ENCODE peak calls at places on chromosome 2, in five cellular contexts. M is HepG2, E is SK-N-SH, J is GM12878, S is K562. P is an unnamed sample.

GRCh38 chr2:74063486-74063885 is 78.8 kb downstream of the TET3 start:
- DNase-seq in J (no peak), S (no peak), M (no peak), E (no peak), P (no peak)

GRCh38 chr2:46644690-46645385 is 165.5 kb downstream of the TMEM247 start:
- DNase-seq in S (no peak), M (no peak), J (no peak), E (no peak), P (no peak)

GRCh38 chr2:20608666-20609348 is 42.1 kb downstream of the HS1BP3 start:
- DNase-seq in J (no peak), E (no peak), M (no peak), S (no peak), P (no peak)

GRCh38 chr2:105839793-105840192 is 95.1 kb downstream of the NCK2 start:
- DNase-seq in M (no peak), E (no peak), J (no peak), S (no peak), P (no peak)

GRCh38 chr2:224398289-224398688 is 3.6 kb downstream of the FAM124B start:
- DNase-seq in S (no peak), E (no peak), J (no peak), M (no peak), P (no peak)

GRCh38 chr2:64122358-64122757 is 21.9 kb downstream of the PELI1 start:
- DNase-seq in S (no peak), M (no peak), J (no peak), E (no peak), P (no peak)

GRCh38 chr2:56713161-56713676 is 529.4 kb downstream of the CCDC85A start:
- DNase-seq in M (no peak), J (no peak), S (no peak), E (no peak), P (no peak)

GRCh38 chr2:217593732-217594131 is 409.1 kb downstream of the TNS1 start:
- DNase-seq in E (no peak), J (no peak), S (no peak), M (no peak), P (no peak)

GRCh38 chr2:118689456-118689855 is 158.0 kb downstream of the EN1 start:
- DNase-seq in M (no peak), S (peak), J (no peak), E (no peak), P (no peak)

GRCh38 chr2:216619411-216620393 is 13.5 kb upstream of the IGFBP2 start:
- DNase-seq in M (peak), S (peak), J (no peak), E (peak), P (no peak)

GRCh38 chr2:217371681-217372297 is 511.9 kb upstream of the TNP1 start:
- DNase-seq in M (peak), E (no peak), J (no peak), S (no peak), P (no peak)

GRCh38 chr2:164561416-164561815 is 59.9 kb downstream of the GRB14 start:
- DNase-seq in M (no peak), E (no peak), J (no peak), S (no peak), P (no peak)

GRCh38 chr2:237758165-237758564 is 40.4 kb upstream of the RBM44 start:
- DNase-seq in E (no peak), S (no peak), M (no peak), J (no peak), P (no peak)

GRCh38 chr2:27379383-27379839 is 1.1 kb downstream of the ZNF513 start:
- DNase-seq in J (no peak), S (no peak), E (no peak), M (no peak), P (no peak)

GRCh38 chr2:160440888-160441287 is 52.7 kb downstream of the RBMS1 start:
- DNase-seq in S (no peak), M (no peak), E (peak), J (no peak), P (no peak)

GRCh38 chr2:106147159-106147558 is 46.9 kb downstream of the UXS1 start:
- DNase-seq in J (no peak), S (no peak), E (no peak), M (peak), P (no peak)

GRCh38 chr2:217940261-217941220 is 62.3 kb downstream of the TNS1 start:
- DNase-seq in M (no peak), S (no peak), J (no peak), E (no peak), P (no peak)

GRCh38 chr2:70978388-70979357 is at the start of gene ANKRD53:
- DNase-seq in S (no peak), J (no peak), M (no peak), E (peak), P (no peak)

GRCh38 chr2:73937103-73937885 is 10.6 kb downstream of the DGUOK start:
- DNase-seq in J (no peak), E (no peak), M (no peak), S (peak), P (no peak)

GRCh38 chr2:25401307-25402021 is 59.7 kb upstream of the DNMT3A start:
- DNase-seq in M (no peak), J (no peak), S (no peak), E (no peak), P (no peak)

GRCh38 chr2:119071476-119071875 is 87.1 kb downstream of the C1QL2 start:
- DNase-seq in J (no peak), M (no peak), S (no peak), E (no peak), P (no peak)

GRCh38 chr2:55954306-55955035 is 30.9 kb upstream of the EFEMP1 start:
- DNase-seq in M (no peak), E (no peak), S (no peak), J (no peak), P (no peak)

GRCh38 chr2:43258547-43259156 is 32.2 kb upstream of the ZFP36L2 start:
- DNase-seq in J (no peak), E (no peak), M (peak), S (no peak), P (no peak)
- H3K27ac ChIP-seq in J (no peak), E (no peak), M (peak), S (no peak), P (no peak)

DNA sequence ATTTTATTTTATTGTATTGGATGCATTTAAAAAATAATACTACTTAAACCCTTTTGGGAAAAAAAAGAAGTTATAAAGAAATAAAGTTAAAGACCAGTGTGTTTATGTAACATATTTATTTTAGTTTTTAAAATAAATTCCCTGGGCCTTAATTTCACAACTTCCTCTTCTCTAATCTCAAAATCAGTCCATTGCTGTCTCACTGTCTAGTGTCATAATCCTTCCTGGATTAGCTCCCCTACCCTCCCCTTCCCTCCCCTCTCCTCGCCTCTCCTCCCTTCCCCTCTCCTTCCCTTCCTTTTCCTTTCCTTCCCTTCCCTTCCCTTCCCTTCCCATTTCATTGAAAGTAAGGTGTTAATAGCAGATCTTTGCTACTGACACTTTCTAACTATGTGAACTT is 40.3 kb upstream of the ZEB2 start:
- DNase-seq in S (peak), E (no peak), J (no peak), M (no peak), P (no peak)
- TF ChIP-seq ZBTB33 in S (no peak), E (no peak), J (no peak), M (no peak), P (no peak)

GRCh38 chr2:12539306-12539705 is 177.4 kb upstream of the TRIB2 start:
- DNase-seq in E (no peak), M (no peak), S (no peak), J (no peak), P (no peak)

GRCh38 chr2:12538300-12538699 is 178.4 kb upstream of the TRIB2 start:
- DNase-seq in S (no peak), J (no peak), E (no peak), M (no peak), P (no peak)

GRCh38 chr2:12536926-12537325 is 179.8 kb upstream of the TRIB2 start:
- DNase-seq in M (no peak), J (no peak), S (no peak), E (no peak), P (no peak)

GRCh38 chr2:12533337-12533736 is 183.4 kb upstream of the TRIB2 start:
- DNase-seq in E (no peak), J (no peak), S (no peak), M (no peak), P (no peak)

DNA sequence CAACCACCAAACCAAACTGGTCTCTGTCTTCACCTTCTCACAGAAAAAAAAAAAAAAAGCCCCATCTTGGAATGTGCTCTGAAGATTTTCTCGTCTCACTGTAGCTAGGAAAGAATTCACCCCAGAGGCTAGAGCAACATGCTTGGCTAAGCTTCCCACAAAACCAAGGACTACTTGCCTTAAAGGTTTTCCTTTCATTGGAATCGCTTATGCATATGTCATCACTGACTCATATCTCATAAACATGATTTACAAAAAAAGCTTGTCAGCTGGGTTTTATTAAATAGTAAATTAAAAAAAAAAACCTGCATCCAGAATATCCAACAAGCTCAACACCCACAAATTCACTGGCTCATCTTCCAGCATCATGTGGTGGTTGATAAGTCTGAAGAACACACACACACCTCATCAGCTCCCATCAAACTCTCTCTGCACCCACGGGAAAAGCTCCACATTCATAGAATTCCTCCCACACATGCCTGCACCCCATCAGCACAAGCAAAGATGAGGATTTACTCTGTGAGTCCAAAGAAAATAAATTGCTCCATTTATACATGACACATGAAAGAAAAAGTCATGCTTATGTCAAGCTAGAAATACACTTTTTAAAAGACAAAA is 182.0 kb upstream of the TRIB2 start:
- DNase-seq in E (no peak), M (no peak), J (no peak), S (no peak), P (peak)
- H3K27ac ChIP-seq in E (peak), M (no peak), J (no peak), S (no peak), P (no peak)

GRCh38 chr2:66813976-66814375 is 379.1 kb downstream of the MEIS1 start:
- DNase-seq in E (no peak), J (no peak), M (no peak), S (no peak), P (no peak)
- TF ChIP-seq ZBTB33 in E (no peak), J (no peak), M (no peak), S (no peak), P (no peak)

DNA sequence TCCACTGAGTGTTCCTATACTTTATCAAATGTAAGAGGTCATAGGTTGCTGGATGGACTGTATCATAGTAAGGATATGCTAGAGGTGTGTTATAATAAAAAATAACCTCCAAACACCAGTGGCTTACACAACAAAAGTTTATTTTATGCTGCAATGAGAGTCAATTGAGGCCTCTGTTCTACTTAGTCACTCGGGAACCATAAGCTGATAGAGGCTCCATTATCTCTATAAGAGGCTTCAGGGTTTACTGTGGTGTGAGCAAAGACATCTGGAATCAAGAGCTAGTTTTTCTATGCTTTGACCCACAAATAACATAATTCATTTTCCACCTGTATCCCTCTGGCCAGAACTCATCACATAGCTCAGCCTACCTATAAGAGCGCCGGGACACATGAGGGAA is 47.5 kb upstream of the NEMP2 start:
- DNase-seq in M (no peak), E (no peak), J (no peak), S (peak), P (no peak)
- H3K27ac ChIP-seq in M (no peak), E (no peak), J (no peak), S (peak), P (no peak)

DNA sequence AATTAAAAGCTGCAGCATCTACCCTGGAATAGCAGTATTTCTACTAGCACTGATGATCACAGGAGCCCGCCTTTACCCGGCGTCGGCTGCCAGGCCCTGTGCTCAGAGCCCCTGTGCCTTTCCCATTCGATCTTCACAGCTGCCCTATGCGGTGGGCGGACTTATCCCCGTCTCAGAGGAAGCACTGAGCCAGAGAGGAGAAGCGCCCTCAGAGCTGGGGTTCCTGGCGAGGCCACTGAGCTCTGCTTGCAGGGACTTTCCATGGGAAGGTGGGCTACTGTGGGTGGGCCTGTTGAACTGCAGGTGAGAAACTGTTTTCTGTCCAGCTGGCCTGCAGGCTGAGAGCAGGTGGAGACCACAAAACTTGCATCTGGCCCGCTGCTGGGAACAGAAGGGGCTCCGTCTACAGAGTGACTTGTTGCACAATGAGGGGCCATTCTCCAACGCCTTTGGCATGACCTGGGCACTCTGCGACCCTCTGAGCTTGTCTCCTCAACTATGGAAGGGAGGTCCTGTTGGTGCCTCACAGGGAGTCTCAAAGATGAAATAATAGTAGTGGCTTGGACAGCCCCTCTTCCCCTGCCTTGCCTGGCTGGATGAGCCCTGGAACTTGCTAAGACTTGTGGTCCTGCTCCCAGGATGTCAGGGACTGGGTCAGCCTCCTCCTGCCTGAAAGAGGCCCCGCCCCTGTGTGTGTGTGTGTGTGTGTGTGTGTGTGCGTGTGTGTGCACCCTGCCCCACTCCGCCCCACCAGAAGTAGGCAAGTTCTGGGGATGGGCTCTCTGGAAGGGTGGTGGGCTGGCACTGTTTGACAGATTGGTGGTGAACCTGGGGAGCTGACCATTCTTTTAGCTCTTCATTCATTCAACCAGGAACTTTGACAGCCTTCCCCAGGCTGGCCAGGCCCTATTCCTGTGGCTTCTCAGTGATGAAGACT is 32.7 kb downstream of the GLI2 start:
- DNase-seq in J (no peak), S (no peak), M (no peak), E (no peak), P (no peak)
- TF ChIP-seq ZBTB33 in J (no peak), S (no peak), M (no peak), E (no peak), P (no peak)

P was measured in HCT116.